ENCODE peak calls at places on chromosomes 13 and 19, in six cellular contexts. Z, D, E, H, B and R are unnamed samples.

GRCh38 chr13:100517706-100518105 is 70.9 kb downstream of the GGACT start:
- DNase-seq in H (no peak), Z (no peak), E (no peak), D (no peak), B (no peak), R (no peak)

GRCh38 chr19:1247747-1248453 is 483 bp upstream of the MIDN start:
- DNase-seq in Z (peak), H (no peak), E (peak), B (peak), D (peak), R (peak)

GRCh38 chr13:44158741-44159632 is 214.6 kb upstream of the SERP2 start:
- DNase-seq in D (no peak), H (no peak), B (no peak), Z (no peak), E (peak), R (no peak)

GRCh38 chr13:80334582-80335260 is 6.2 kb downstream of the SPRY2 start:
- DNase-seq in H (no peak), D (no peak), Z (no peak), E (peak), B (no peak), R (no peak)

GRCh38 chr13:104592127-104592526 is 1525.9 kb upstream of the SLC10A2 start:
- DNase-seq in H (no peak), Z (no peak), E (peak), D (no peak), B (no peak), R (no peak)

GRCh38 chr19:1744822-1745563 is 8.3 kb upstream of the ONECUT3 start:
- DNase-seq in E (no peak), D (no peak), B (peak), Z (no peak), H (no peak), R (no peak)

GRCh38 chr19:40907968-40908735 is 26.1 kb upstream of the CYP2A7 start:
- DNase-seq in H (no peak), D (no peak), E (no peak), B (peak), Z (no peak), R (no peak)

GRCh38 chr19:37991841-37992248 is 84.8 kb downstream of the SIPA1L3 start:
- DNase-seq in Z (peak), E (no peak), H (no peak), B (no peak), D (no peak), R (peak)

GRCh38 chr19:3175761-3176714 is 2.5 kb upstream of the S1PR4 start:
- DNase-seq in B (no peak), D (peak), E (no peak), Z (no peak), H (peak), R (no peak)

DNA sequence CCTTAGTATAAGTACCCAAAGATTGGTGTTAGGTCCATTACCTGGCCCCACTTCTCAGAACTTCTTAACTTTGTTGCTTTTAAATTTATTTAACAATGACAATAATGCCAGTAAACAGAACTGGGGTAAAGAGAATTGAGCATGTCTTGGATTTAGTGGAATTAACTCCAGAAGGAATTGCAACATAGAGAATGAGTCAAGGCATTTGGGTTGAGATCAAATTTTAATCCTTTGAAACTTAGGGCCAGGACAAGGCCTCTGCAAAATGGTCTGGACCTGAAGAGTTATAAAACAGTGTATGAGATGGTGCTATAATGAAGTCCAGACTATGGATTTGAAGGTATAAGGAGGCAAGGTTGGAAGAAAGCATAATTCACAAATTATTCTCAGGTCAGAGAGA is 1030.4 kb downstream of the SLITRK5 start:
- DNase-seq in E (no peak), Z (no peak), D (no peak), B (no peak), H (no peak), R (no peak)
- TF ChIP-seq MYC in E (no peak), Z (no peak), D (no peak), B (no peak), H (no peak), R (no peak)

DNA sequence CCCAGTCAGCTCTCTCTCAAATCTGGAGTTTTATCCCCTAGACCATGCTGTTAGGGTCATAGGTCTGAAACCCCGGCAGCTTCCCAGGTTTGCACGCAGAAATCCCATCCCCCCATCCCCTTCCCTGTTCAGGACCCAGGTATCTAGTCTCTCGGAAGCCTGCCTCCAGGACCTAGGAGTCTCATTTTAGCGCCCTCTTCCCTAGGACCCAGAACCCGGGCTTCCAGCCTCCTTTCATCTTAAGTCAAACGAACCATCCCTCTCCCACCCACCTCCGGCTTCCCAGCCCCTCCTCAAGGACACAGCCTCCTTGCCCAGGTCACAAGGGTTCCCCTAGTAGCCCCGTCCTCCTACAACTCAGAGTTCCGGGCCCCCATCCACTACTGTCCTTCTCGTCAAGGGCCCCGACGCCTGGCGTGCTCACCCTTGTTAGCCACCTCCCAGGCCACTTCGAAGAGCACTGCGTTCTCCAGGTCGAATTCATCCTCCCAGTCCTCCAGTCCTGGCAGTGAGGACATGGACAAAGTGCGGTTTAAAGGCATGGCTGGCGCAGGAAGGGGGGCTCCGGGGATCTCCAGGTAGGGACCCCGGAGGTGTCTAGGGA is 436 bp downstream of the GYS1 start:
- DNase-seq in E (no peak), B (no peak), Z (no peak), D (no peak), H (no peak), R (no peak)
- TF ChIP-seq MYC in E (no peak), B (no peak), Z (no peak), D (no peak), H (no peak), R (no peak)

GRCh38 chr13:114141261-114141996 is 9.0 kb upstream of the RASA3 start:
- DNase-seq in B (no peak), D (no peak), Z (no peak), H (no peak), E (no peak), R (no peak)
- TF ChIP-seq MYC in B (no peak), D (no peak), Z (no peak), H (no peak), E (no peak), R (no peak)

GRCh38 chr13:106532111-106532929 is 3.1 kb downstream of the EFNB2 start:
- DNase-seq in H (no peak), Z (no peak), B (no peak), D (no peak), E (peak), R (no peak)
- TF ChIP-seq MYC in H (no peak), Z (no peak), B (no peak), D (no peak), E (no peak), R (no peak)

DNA sequence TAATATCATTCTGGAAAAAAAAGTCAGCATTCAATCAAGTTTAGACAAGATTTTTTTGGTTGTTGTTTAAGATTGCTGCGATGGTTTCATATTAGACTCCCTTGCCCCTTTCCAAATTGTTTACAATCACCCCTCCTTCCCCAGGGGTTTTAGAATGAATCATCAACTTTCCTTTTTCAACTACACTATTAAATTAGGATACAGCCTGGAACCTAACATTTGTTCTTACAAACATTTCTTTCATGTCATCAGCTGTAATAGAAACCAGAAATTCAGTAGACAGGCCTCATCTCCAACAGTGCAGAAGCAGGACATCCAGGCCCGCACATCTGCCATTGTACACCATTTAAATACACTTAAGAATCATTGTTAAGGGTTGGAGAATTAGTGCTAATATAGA is 44.4 kb upstream of the WDFY2 start:
- DNase-seq in B (no peak), Z (no peak), E (no peak), H (no peak), D (no peak), R (peak)
- TF ChIP-seq MYC in B (no peak), Z (no peak), E (no peak), H (no peak), D (no peak), R (no peak)

GRCh38 chr13:107901230-107901629 is 314.1 kb downstream of the LIG4 start:
- DNase-seq in H (no peak), B (peak), D (no peak), Z (no peak), E (no peak), R (no peak)

GRCh38 chr13:107901996-107902562 is 313.3 kb downstream of the LIG4 start:
- DNase-seq in E (no peak), H (no peak), Z (no peak), B (no peak), D (no peak), R (no peak)

GRCh38 chr13:107906131-107906530 is 309.2 kb downstream of the LIG4 start:
- DNase-seq in E (no peak), B (peak), Z (peak), H (no peak), D (peak), R (no peak)

GRCh38 chr13:107900775-107901174 is 314.6 kb downstream of the LIG4 start:
- DNase-seq in D (no peak), E (peak), H (no peak), B (peak), Z (no peak), R (no peak)
- TF ChIP-seq MYC in D (no peak), E (no peak), H (no peak), B (no peak), Z (no peak), R (no peak)